ENCODE peak calls at places on chromosome 2, in six cellular contexts. S, X, A, L, V and U are unnamed samples.

GRCh38 chr2:231047270-231047921 is 9.3 kb upstream of the PSMD1 start:
- DNase-seq in A (no peak), V (no peak), S (no peak), X (no peak), L (no peak), U (no peak)

GRCh38 chr2:54803783-54804758 is 80.6 kb downstream of the EML6 start:
- DNase-seq in A (no peak), S (peak; percentile 49), V (no peak), L (no peak), X (no peak), U (no peak)

GRCh38 chr2:1321297-1321696 is 92.0 kb upstream of the TPO start:
- DNase-seq in X (no peak), V (no peak), L (no peak), S (no peak), A (no peak), U (no peak)

GRCh38 chr2:14759086-14759485 is 126.6 kb downstream of the LRATD1 start:
- DNase-seq in X (no peak), L (no peak), V (no peak), S (peak; percentile 22), A (no peak), U (no peak)

GRCh38 chr2:240705204-240705781 is 13.6 kb downstream of the AQP12A start:
- DNase-seq in A (no peak), V (no peak), S (no peak), X (no peak), L (no peak), U (no peak)

GRCh38 chr2:124547700-124548099 is 522.6 kb downstream of the CNTNAP5 start:
- DNase-seq in A (no peak), V (no peak), S (no peak), L (no peak), X (no peak), U (no peak)

GRCh38 chr2:204487447-204488229 is 57.6 kb upstream of the PARD3B start:
- DNase-seq in X (no peak), S (no peak), L (no peak), V (no peak), A (no peak), U (no peak)

GRCh38 chr2:191083546-191083945 is 67.2 kb downstream of the STAT4 start:
- DNase-seq in L (no peak), S (no peak), A (no peak), X (no peak), V (no peak), U (no peak)

GRCh38 chr2:148936857-148937450 is 61.9 kb downstream of the KIF5C start:
- DNase-seq in L (no peak), V (no peak), S (no peak), A (no peak), X (no peak), U (no peak)
- TF ChIP-seq CTCF in L (peak; percentile 14), V (no peak), S (peak; percentile 16), A (no peak), X (no peak), U (no peak)

DNA sequence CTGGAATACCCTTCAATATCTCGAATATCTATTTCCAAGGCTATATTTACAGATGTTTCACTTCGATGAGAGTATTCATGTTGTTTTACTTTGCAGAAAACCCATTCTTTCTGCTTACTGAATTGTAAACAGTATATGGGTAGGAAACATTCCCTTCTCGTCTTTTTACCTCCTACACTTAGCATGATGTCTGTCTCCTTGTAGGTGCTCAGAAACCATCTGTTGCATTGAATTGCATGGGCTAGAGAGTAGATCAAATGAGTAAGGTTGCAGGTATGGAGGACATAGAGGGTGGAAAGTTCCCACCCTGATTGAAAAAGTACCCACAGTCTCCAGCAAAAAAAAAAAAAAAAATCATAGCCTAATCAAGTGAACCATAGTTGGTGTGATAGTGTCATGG is 1.8 kb downstream of the CYTIP start:
- DNase-seq in X (no peak), A (no peak), S (no peak), L (no peak), V (no peak), U (no peak)
- H3K36me3 ChIP-seq in X (no peaks in the 10 kb centered on the region), A (no peaks in the 10 kb centered on the region), S (no peaks in the 10 kb centered on the region), L (no peaks in the 10 kb centered on the region), V (no peaks in the 10 kb centered on the region), U (no peaks in the 10 kb centered on the region)

DNA sequence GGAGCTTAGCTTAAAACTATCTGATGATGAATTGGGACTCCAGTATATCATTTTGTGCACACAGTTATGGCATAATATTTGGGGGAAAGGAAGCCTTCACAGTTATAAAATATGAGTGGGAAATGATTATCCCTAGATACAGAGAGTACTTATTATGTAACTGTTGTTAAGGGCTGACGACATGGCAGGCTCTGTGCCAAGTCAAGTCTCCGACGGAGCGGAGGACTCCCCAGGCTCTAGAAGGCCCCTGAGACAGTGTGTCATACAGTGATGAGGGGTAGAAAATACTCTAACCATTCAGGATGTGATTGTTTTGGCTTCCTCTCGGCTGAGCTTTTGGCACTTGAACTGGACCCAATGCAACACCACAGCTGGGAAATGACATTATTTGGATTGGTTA is 211.8 kb downstream of the SLC8A1 start:
- DNase-seq in S (no peak), L (no peak), A (no peak), V (no peak), X (peak; percentile 61), U (no peak)
- TF ChIP-seq POLR2AphosphoS5 in S (no peak), L (no peak), A (no peak), V (no peak), X (peak; percentile 51), U (peak; percentile 24)

GRCh38 chr2:173090973-173091660 is 15.5 kb downstream of the MAP3K20 start:
- DNase-seq in S (no peak), A (no peak), X (no peak), L (no peak), V (no peak), U (no peak)
- TF ChIP-seq CTCF in S (peak; percentile 32), A (no peak), X (no peak), L (no peak), V (no peak), U (no peak)

GRCh38 chr2:27039426-27039825 is 6.7 kb downstream of the TMEM214 start:
- DNase-seq in S (no peak), A (no peak), V (no peak), L (no peak), X (no peak), U (peak; percentile 64)
- H3K36me3 ChIP-seq in S (peaks cover 31% of the 10 kb centered on the region), A (peaks cover 24% of the 10 kb centered on the region), V (peaks cover 67% of the 10 kb centered on the region), L (peaks cover 38% of the 10 kb centered on the region), X (peaks cover 4% of the 10 kb centered on the region), U (peaks cover 65% of the 10 kb centered on the region)

GRCh38 chr2:237236188-237236587 is 150.5 kb downstream of the COPS8 start:
- DNase-seq in S (no peak), L (no peak), V (no peak), X (no peak), A (no peak), U (no peak)
- TF ChIP-seq POLR2AphosphoS5 in S (no peak), L (no peak), V (no peak), X (no peak), A (no peak), U (no peak)